ENCODE peak calls at places on chromosomes 12 and 14, in seven cellular contexts. N is esophagus squamous epithelium, T is ovary, L is body of pancreas, F is gastrocnemius medialis, M is transverse colon, E is stomach. B is an unnamed sample. For H3K36me3 and H3K4me1, the result is how much of the 10 kb centered on the place peaks cover.

GRCh38 chr12:21451529-21451928 is 14.1 kb downstream of the PYROXD1 start:
- DNase-seq in N (no peak), T (no peak), L (no peak), F (no peak), M (no peak), E (no peak), B (no peak)

GRCh38 chr12:71011261-71011660 is 90.7 kb upstream of the PTPRR start:
- DNase-seq in N (no peak), T (no peak), L (no peak), F (no peak), M (no peak), E (no peak), B (no peak)

GRCh38 chr14:96824283-96824682 is 27.1 kb downstream of the VRK1 start:
- DNase-seq in N (no peak), T (no peak), L (no peak), F (no peak), M (no peak), E (no peak), B (no peak)

GRCh38 chr12:91215940-91216454 is 33.4 kb upstream of the DCN start:
- DNase-seq in N (no peak), T (no peak), L (no peak), F (no peak), M (no peak), E (no peak), B (no peak)

GRCh38 chr14:35766700-35767082 is 42.4 kb downstream of the RALGAPA1 start:
- DNase-seq in N (no peak), T (no peak), L (no peak), F (no peak), M (no peak), E (no peak), B (no peak)

GRCh38 chr14:100688598-100689499 is 37.8 kb upstream of the DLK1 start:
- DNase-seq in N (no peak), T (no peak), L (no peak), F (no peak), M (no peak), E (no peak), B (no peak)

GRCh38 chr12:90043264-90043663 is 334.6 kb upstream of the ATP2B1 start:
- DNase-seq in N (no peak), T (no peak), L (no peak), F (no peak), M (no peak), E (no peak), B (no peak)

GRCh38 chr14:41606249-41607118 is at the start of gene LRFN5:
- DNase-seq in N (no peak), T (peak), L (peak), F (no peak), M (no peak), E (no peak), B (no peak)

GRCh38 chr12:124422570-124423523 is 128.0 kb downstream of the RFLNA start:
- DNase-seq in N (no peak), T (peak), L (peak), F (peak), M (peak), E (peak), B (peak)

GRCh38 chr14:100416921-100417451 is 93.8 kb downstream of the SLC25A47 start:
- DNase-seq in N (no peak), T (no peak), L (no peak), F (no peak), M (peak), E (no peak), B (no peak)

GRCh38 chr12:100128509-100128908 is 14.2 kb downstream of the BLTP3B start:
- DNase-seq in N (no peak), T (no peak), L (peak), F (no peak), M (peak), E (no peak), B (no peak)

GRCh38 chr12:65699251-65699650 is 125.0 kb upstream of the HMGA2 start:
- DNase-seq in N (no peak), T (no peak), L (no peak), F (no peak), M (no peak), E (no peak), B (no peak)

DNA sequence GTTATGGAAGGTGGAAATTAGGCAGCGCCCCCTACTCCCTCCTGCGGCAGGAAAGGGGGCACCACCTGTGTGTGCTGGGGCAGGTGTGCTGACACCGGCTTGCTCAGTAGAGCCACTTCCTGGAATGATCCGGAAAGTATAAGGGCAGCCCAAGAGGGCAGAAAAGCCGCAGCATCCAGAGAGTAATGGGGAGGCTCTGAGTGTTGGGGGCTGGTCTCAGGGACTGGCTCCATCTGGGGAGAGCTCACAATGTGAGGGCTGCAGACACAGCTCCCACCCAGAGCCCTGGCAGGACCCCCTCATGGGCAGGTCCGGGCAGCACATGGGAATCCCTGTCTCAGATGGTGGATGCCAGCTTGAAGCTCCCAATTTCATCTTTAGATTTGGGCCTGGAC is 187.6 kb upstream of the C14orf180 start:
- DNase-seq in N (no peak), T (no peak), L (no peak), F (no peak), M (no peak), E (no peak), B (peak)
- TF ChIP-seq POLR2A in N (no peak), T (no peak), L (no peak), F (no peak), M (no peak), E (no peak), B (no peak)

DNA sequence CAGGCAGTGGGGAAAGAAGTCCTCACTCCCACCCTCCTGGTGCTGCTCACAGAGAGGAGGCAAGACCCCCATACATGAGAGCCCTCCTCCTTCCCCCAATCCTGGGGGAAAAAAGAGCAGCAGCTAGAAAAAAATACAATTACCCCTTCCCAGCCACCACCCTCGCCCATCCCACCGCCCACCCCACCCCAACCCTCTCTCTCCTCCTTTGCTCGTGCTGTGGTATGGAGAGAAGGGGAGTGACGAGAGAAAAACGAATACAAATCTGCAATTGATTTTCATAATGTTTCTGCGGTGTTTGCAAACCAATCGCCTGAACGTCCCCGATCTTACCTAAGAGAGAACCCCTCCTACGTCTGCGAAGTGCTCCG is 219 bp upstream of the HOXC11 start:
- DNase-seq in N (no peak), T (no peak), L (no peak), F (no peak), M (no peak), E (no peak), B (no peak)
- H3K36me3 ChIP-seq in N (under half), T (under half), L (under half), F (under half), M (under half), E (under half), B (under half)

DNA sequence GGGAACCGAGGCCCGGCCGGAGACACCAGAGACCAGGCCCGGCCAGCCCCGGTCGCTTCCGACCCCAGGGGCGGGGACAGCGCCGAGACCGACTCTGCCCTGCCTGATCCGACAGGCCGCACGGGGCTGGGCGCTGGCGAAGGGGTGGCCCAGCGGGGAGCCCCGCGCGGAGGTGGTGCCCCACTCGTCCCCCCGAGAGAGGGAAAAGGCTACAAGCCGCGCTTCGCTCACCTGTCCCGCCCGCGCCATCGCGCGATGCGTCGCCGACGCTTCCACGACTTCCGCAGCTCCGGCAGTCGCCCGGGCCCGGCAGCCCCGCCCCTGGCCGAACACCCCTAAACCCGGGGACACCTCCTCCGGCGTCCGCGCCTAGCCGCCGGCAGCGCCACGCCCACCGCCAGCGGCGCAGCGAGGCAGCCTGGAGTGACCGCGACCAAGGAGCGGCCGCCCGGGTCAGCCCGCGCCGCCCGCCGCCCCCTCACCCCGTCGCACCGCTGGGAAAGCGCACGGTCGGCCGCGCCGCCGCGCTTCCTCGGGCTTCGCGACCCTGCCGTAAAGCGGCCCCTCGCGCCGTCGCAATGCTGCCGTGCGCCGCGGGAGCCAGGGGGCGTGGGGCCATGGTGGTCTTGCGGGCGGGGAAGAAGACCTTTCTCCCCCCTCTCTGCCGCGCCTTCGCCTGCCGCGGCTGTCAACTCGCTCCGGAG is at the start of the genes BAG5 and COA8:
- DNase-seq in N (no peak), T (peak), L (peak), F (peak), M (peak), E (peak), B (no peak)
- H3K4me1 ChIP-seq in N (under half), T (under half), L (half or more), F (half or more), M (half or more), E (under half), B (half or more)

GRCh38 chr12:6570264-6570887 is 2.3 kb upstream of the NOP2 start:
- DNase-seq in N (no peak), T (peak), L (peak), F (no peak), M (peak), E (peak), B (no peak)

GRCh38 chr12:6567824-6568617 is at the start of gene NOP2:
- DNase-seq in N (peak), T (peak), L (peak), F (peak), M (peak), E (peak), B (peak)

GRCh38 chr12:6569312-6569711 is 1.2 kb upstream of the NOP2 start:
- DNase-seq in N (no peak), T (no peak), L (no peak), F (no peak), M (no peak), E (no peak), B (no peak)

GRCh38 chr12:6567112-6567680 is 895 bp downstream of the NOP2 start:
- DNase-seq in N (no peak), T (no peak), L (no peak), F (no peak), M (no peak), E (no peak), B (no peak)

GRCh38 chr12:6569786-6570185 is 1.7 kb upstream of the NOP2 start:
- DNase-seq in N (no peak), T (no peak), L (no peak), F (no peak), M (no peak), E (no peak), B (no peak)
- TF ChIP-seq POLR2A in N (no peak), T (no peak), L (no peak), F (no peak), M (no peak), E (no peak), B (no peak)